ENCODE peak calls at places on chromosomes 11 and 22, in ten cellular contexts. R, E, X, T, Q, V, O, A, N and Z are unnamed samples.

GRCh38 chr11:7654094-7654742 is 19.1 kb downstream of the CYB5R2 start:
- DNase-seq in R (no peak), E (no peak), X (peak; percentile 39), T (no peak), Q (no peak), V (no peak), O (no peak), A (no peak), N (no peak), Z (no peak)

GRCh38 chr11:206516-207212 is 535 bp downstream of the BET1L start:
- DNase-seq in R (peak; percentile 22), E (peak; percentile 36), X (no peak), T (peak; percentile 55), Q (no peak), V (peak; percentile 36), O (no peak), A (no peak), N (no peak), Z (peak; percentile 42)

GRCh38 chr11:111944139-111944538 is 7.0 kb downstream of the DIXDC1 start:
- DNase-seq in R (peak; percentile 82), E (no peak), X (no peak), T (no peak), Q (no peak), V (no peak), O (peak; percentile 59), A (no peak), N (no peak), Z (no peak)

GRCh38 chr22:38831166-38831945 is 12.5 kb downstream of the NPTXR start:
- DNase-seq in R (peak; percentile 42), E (no peak), X (no peak), T (peak; percentile 42), Q (peak; percentile 51), V (no peak), O (peak; percentile 59), A (no peak), N (no peak), Z (no peak)

GRCh38 chr22:39943366-39943765 is 16.8 kb upstream of the TMA7B start:
- DNase-seq in R (no peak), E (no peak), X (no peak), T (no peak), Q (no peak), V (no peak), O (no peak), A (no peak), N (no peak), Z (no peak)

GRCh38 chr11:119845756-119846155 is 116.8 kb upstream of the NECTIN1 start:
- DNase-seq in R (no peak), E (no peak), X (no peak), T (no peak), Q (no peak), V (no peak), O (no peak), A (no peak), N (no peak), Z (no peak)

GRCh38 chr11:123536690-123537437 is 106.8 kb downstream of the GRAMD1B start:
- DNase-seq in R (no peak), E (no peak), X (no peak), T (no peak), Q (no peak), V (no peak), O (peak; percentile 84), A (no peak), N (no peak), Z (no peak)

GRCh38 chr11:13102865-13103539 is 93.9 kb downstream of the RASSF10 start:
- DNase-seq in R (no peak), E (no peak), X (no peak), T (no peak), Q (no peak), V (no peak), O (no peak), A (no peak), N (no peak), Z (no peak)

GRCh38 chr11:57775474-57775873 is 13.9 kb downstream of the CTNND1 start:
- DNase-seq in R (peak; percentile 23), E (no peak), X (no peak), T (no peak), Q (no peak), V (no peak), O (no peak), A (no peak), N (no peak), Z (no peak)

GRCh38 chr11:64632654-64633053 is 41.6 kb downstream of the SLC22A12 start:
- DNase-seq in R (no peak), E (no peak), X (no peak), T (no peak), Q (no peak), V (no peak), O (no peak), A (no peak), N (no peak), Z (no peak)

GRCh38 chr11:111291764-111292163 is 6.6 kb upstream of the POU2AF3 start:
- DNase-seq in R (no peak), E (no peak), X (no peak), T (no peak), Q (no peak), V (no peak), O (no peak), A (no peak), N (no peak), Z (no peak)

GRCh38 chr11:120801801-120802689 is 221.9 kb upstream of the TBCEL start:
- DNase-seq in R (peak; percentile 68), E (peak; percentile 79), X (peak; percentile 62), T (peak; percentile 53), Q (peak; percentile 63), V (peak; percentile 44), O (peak; percentile 33), A (no peak), N (no peak), Z (peak; percentile 53)

GRCh38 chr22:49503896-49504521 is 323.7 kb downstream of the BRD1 start:
- DNase-seq in R (no peak), E (no peak), X (no peak), T (no peak), Q (no peak), V (no peak), O (no peak), A (no peak), N (no peak), Z (no peak)